ENCODE peak calls at places on chromosome X, in seven cellular contexts. K is aorta, A is IMR-90, R is tibial artery, I is esophagus squamous epithelium, Z is ovary, Y is sigmoid colon. E is an unnamed sample.

GRCh38 chrX:30593435-30594200 is 16.1 kb upstream of the TASL start:
- DNase-seq in Y (no peak), A (no peak), R (no peak), I (no peak), Z (no peak), K (no peak), E (no peak)

GRCh38 chrX:55695227-55696018 is 22.1 kb upstream of the RRAGB start:
- DNase-seq in A (no peak), R (no peak), I (no peak), K (no peak), Z (no peak), Y (no peak), E (no peak)

GRCh38 chrX:97045470-97045869 is 161.8 kb downstream of the RPA4 start:
- DNase-seq in Y (no peak), R (no peak), Z (no peak), A (no peak), I (no peak), K (no peak), E (no peak)

GRCh38 chrX:112738347-112739033 is 58.8 kb upstream of the LHFPL1 start:
- DNase-seq in Z (no peak), I (no peak), Y (no peak), R (no peak), A (peak; percentile 41), K (no peak), E (no peak)

GRCh38 chrX:136477026-136477425 is 10.7 kb upstream of the BRS3 start:
- DNase-seq in Y (no peak), I (no peak), K (no peak), R (no peak), Z (no peak), A (no peak), E (no peak)

GRCh38 chrX:115345654-115346014 is 56.1 kb downstream of the LUZP4 start:
- DNase-seq in I (no peak), A (no peak), K (no peak), R (no peak), Y (no peak), Z (no peak), E (no peak)

GRCh38 chrX:12548746-12549145 is 242.5 kb upstream of the PRPS2 start:
- DNase-seq in K (no peak), I (no peak), Y (no peak), A (peak; percentile 17), Z (no peak), R (no peak), E (no peak)

GRCh38 chrX:50198348-50198747 is 2.5 kb downstream of the AKAP4 start:
- DNase-seq in Z (no peak), A (no peak), Y (no peak), I (no peak), R (no peak), K (no peak), E (no peak)

GRCh38 chrX:138945219-138945618 is 233.7 kb upstream of the FGF13 start:
- DNase-seq in A (no peak), R (no peak), I (no peak), Y (no peak), Z (no peak), K (no peak), E (no peak)

GRCh38 chrX:94045724-94046123 is 371.7 kb downstream of the FAM133A start:
- DNase-seq in Y (no peak), K (no peak), Z (no peak), A (no peak), I (no peak), R (no peak), E (no peak)

GRCh38 chrX:152895121-152895520 is 2.7 kb upstream of the ZNF185 start:
- DNase-seq in A (no peak), K (no peak), I (no peak), Z (no peak), R (no peak), Y (no peak), E (no peak)

GRCh38 chrX:152892499-152892898 is 5.4 kb upstream of the ZNF185 start:
- DNase-seq in Y (no peak), I (no peak), K (no peak), R (no peak), Z (no peak), A (no peak), E (no peak)

GRCh38 chrX:152893631-152894610 is 3.9 kb upstream of the ZNF185 start:
- DNase-seq in R (no peak), A (no peak), Y (peak; percentile 57), Z (no peak), K (peak; percentile 61), I (no peak), E (no peak)

GRCh38 chrX:152895724-152896420 is 2.0 kb upstream of the ZNF185 start:
- DNase-seq in Z (no peak), R (no peak), A (no peak), Y (no peak), K (no peak), I (no peak), E (no peak)

DNA sequence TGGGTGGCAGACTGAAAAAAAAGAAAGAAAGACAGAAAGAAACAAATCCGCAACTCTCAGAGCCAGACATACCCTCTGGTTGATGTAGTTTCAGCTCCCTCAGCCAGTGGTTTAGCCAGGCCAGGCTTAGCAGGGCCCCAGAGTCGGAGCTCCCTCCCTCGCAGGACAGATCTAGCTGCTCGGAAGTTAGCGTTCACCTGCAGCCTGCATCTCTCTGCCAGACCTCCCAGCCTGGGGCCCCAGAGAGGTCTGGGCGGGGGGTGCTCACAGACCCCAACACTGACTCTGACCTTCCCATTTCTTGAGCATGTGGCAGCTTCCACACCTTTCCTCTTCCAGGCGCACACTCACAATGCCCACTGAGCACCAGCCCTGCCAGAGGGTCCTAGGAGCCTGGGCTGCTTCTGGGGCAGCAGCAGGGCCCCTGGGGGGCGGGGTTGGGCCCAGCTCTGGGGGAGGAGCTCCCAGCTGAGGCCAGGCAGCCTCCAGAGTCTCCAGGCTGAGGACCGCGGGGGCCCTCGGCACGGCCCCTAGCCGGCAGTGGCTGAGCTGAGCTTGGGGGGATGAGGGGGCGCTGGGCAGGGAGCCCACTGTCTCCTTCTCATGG is 4.8 kb upstream of the ZNF185 start:
- DNase-seq in I (no peak), Y (peak; percentile 41), K (peak; percentile 53), R (no peak), A (no peak), Z (no peak), E (no peak)
- H3K36me3 ChIP-seq in I (no peaks in the 10 kb centered on the region), Y (no peaks in the 10 kb centered on the region), K (no peaks in the 10 kb centered on the region), R (no peaks in the 10 kb centered on the region), A (no peaks in the 10 kb centered on the region), Z (no peaks in the 10 kb centered on the region), E (no peaks in the 10 kb centered on the region)

DNA sequence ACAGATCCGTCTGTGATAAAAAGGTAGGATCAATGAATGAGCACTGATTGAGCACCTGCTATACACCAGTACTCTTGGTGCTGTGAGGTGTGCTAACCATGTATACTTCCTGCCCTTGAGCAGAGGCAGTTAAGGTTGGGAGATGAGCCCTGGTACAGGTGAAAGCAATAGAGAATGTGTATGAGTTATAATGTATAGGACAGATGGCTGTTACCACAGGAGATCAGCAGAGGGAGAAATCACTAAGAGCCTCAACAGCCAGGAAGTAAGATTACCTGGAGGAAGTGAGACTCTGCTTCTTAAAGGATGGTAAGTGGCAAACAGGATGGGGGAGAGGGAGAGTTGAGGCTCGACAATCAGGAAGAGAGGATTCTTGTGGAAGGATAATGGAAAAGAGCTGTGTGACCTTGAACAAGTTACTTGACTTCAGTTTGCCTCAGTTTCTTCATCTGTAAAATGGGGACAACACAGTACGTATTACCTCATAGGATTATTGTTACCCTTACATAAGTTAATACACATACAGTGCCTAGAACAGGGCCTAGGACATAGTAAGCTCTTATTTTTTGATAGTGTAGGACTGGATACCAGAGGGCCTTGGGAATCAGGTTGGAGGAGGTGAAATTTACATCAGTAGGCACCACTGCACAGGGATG is 9.1 kb downstream of the CXCR3 start:
- DNase-seq in R (no peak), Y (no peak), I (no peak), K (no peak), Z (no peak), A (no peak), E (no peak)
- H3K27me3 ChIP-seq in R (no peaks in the 10 kb centered on the region), Y (no peaks in the 10 kb centered on the region), I (no peaks in the 10 kb centered on the region), K (no peaks in the 10 kb centered on the region), Z (no peaks in the 10 kb centered on the region), A (peaks cover 4% of the 10 kb centered on the region), E (no peaks in the 10 kb centered on the region)

DNA sequence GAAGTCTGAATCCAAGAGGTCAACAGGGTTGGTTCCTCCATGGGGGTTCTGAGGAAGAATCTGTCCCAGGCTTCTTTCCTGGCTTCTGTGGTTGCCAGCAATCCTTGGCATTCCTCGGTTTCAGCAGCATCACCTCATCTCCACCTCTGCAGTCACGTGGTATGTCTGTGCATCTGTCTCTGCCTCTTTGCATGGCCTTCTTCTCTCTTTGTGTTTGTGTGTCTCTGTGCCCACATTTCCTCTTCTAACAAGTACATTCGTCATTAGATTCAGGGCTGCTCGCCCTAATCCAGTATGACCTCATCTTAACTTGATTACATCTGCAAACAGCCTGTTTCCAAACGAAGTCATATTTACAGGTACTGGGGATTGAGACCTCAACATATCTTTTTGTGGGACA is 114.0 kb downstream of the BCOR start:
- DNase-seq in Y (no peak), A (peak; percentile 31), I (no peak), Z (no peak), K (no peak), R (no peak), E (no peak)
- H3K9me3 ChIP-seq in Y (no peaks in the 10 kb centered on the region), A (peaks cover 2% of the 10 kb centered on the region), I (no peaks in the 10 kb centered on the region), Z (no peaks in the 10 kb centered on the region), K (no peaks in the 10 kb centered on the region), R (no peaks in the 10 kb centered on the region), E (no peaks in the 10 kb centered on the region)

GRCh38 chrX:6149231-6149870 is 79.3 kb downstream of the NLGN4X start:
- DNase-seq in Z (no peak), Y (no peak), R (no peak), K (no peak), I (no peak), A (no peak), E (no peak)

DNA sequence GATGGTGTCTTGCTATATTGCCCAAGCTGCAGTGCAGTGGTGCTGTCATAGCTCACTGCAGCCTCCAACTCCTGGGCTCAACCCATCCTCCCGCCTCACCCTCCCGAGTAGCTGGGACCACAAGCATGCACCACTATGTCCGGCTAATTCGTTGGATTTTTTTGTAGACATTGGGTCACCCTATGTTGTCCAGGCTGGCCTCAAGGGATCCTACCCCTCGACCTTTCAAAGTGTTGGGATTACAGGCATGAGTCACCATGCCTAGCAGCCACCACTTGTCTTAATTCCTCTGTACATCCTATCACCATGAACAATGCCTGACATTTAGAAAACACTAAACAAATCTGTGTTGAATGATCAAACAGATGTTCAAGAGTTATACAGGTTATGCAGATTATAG is 76.7 kb downstream of the NLGN4X start:
- DNase-seq in Y (no peak), I (no peak), A (no peak), R (no peak), K (no peak), Z (no peak), E (no peak)
- H3K36me3 ChIP-seq in Y (no peaks in the 10 kb centered on the region), I (no peaks in the 10 kb centered on the region), A (no peaks in the 10 kb centered on the region), R (no peaks in the 10 kb centered on the region), K (no peaks in the 10 kb centered on the region), Z (no peaks in the 10 kb centered on the region), E (no peaks in the 10 kb centered on the region)

GRCh38 chrX:134025986-134026731 is 40.8 kb upstream of the GPC3 start:
- DNase-seq in Y (no peak), K (no peak), Z (no peak), A (no peak), R (no peak), I (no peak), E (no peak)
- H3K27me3 ChIP-seq in Y (no peaks in the 10 kb centered on the region), K (no peaks in the 10 kb centered on the region), Z (no peaks in the 10 kb centered on the region), A (no peaks in the 10 kb centered on the region), R (no peaks in the 10 kb centered on the region), I (no peaks in the 10 kb centered on the region), E (peaks cover 12% of the 10 kb centered on the region)

GRCh38 chrX:39298821-39299220 is 497.6 kb downstream of the MID1IP1 start:
- DNase-seq in I (no peak), K (no peak), A (no peak), Y (no peak), Z (no peak), R (no peak), E (no peak)
- H3K9me3 ChIP-seq in I (peaks cover 4% of the 10 kb centered on the region), K (peaks cover 1% of the 10 kb centered on the region), A (peaks cover 10% of the 10 kb centered on the region), Y (no peaks in the 10 kb centered on the region), Z (no peaks in the 10 kb centered on the region), R (no peaks in the 10 kb centered on the region), E (no peaks in the 10 kb centered on the region)

GRCh38 chrX:2452799-2453198 is 48.0 kb downstream of the DHRSX start:
- DNase-seq in R (no peak), Z (no peak), K (no peak), I (no peak), Y (no peak), A (no peak), E (no peak)
- H3K36me3 ChIP-seq in R (no peaks in the 10 kb centered on the region), Z (no peaks in the 10 kb centered on the region), K (no peaks in the 10 kb centered on the region), I (no peaks in the 10 kb centered on the region), Y (no peaks in the 10 kb centered on the region), A (peaks cover 6% of the 10 kb centered on the region), E (no peaks in the 10 kb centered on the region)